ENCODE peak calls at places on chromosome 1, in four cellular contexts. Q is left lung, H is suprapubic skin, G is NCI-H2171. F is an unnamed sample.

GRCh38 chr1:51147394-51147793 is 45.4 kb downstream of the C1orf185 start:
- DNase-seq in Q (no peak), H (no peak), G (no peak), F (no peak)

GRCh38 chr1:89918794-89919155 is 76.1 kb upstream of the ZNF326 start:
- DNase-seq in Q (no peak), H (no peak), G (no peak), F (no peak)

GRCh38 chr1:12121212-12122000 is 45.4 kb upstream of the TNFRSF1B start:
- DNase-seq in Q (peak), H (no peak), G (no peak), F (no peak)

GRCh38 chr1:79604490-79605198 is 598.1 kb upstream of the ADGRL4 start:
- DNase-seq in Q (no peak), H (no peak), G (no peak), F (no peak)

GRCh38 chr1:39268112-39268581 is 63.7 kb downstream of the MACF1 start:
- DNase-seq in Q (no peak), H (no peak), G (peak), F (no peak)

GRCh38 chr1:8315573-8316475 is 2.1 kb upstream of the SLC45A1 start:
- DNase-seq in Q (no peak), H (no peak), G (no peak), F (no peak)

GRCh38 chr1:110650623-110651022 is 24.1 kb downstream of the KCNA3 start:
- DNase-seq in Q (no peak), H (no peak), G (no peak), F (no peak)

GRCh38 chr1:109980324-109981127 is 4.0 kb upstream of the AHCYL1 start:
- DNase-seq in Q (no peak), H (no peak), G (no peak), F (no peak)

GRCh38 chr1:222286039-222286438 is 261.9 kb downstream of the HHIPL2 start:
- DNase-seq in Q (no peak), H (no peak), G (no peak), F (no peak)

GRCh38 chr1:33257759-33258712 is 1.7 kb downstream of the ZNF362 start:
- DNase-seq in Q (no peak), H (no peak), G (no peak), F (no peak)

GRCh38 chr1:206560021-206560716 is 52.1 kb downstream of the EIF2D start:
- DNase-seq in Q (no peak), H (no peak), G (no peak), F (no peak)

GRCh38 chr1:93597697-93598096 is 83.9 kb downstream of the BCAR3 start:
- DNase-seq in Q (no peak), H (no peak), G (no peak), F (no peak)

GRCh38 chr1:172809751-172810150 is 150.8 kb downstream of the FASLG start:
- DNase-seq in Q (no peak), H (no peak), G (no peak), F (no peak)

GRCh38 chr1:217244946-217245345 is 385.9 kb downstream of the GPATCH2 start:
- DNase-seq in Q (no peak), H (no peak), G (no peak), F (no peak)

GRCh38 chr1:236480758-236481436 is 42.9 kb upstream of the LGALS8 start:
- DNase-seq in Q (no peak), H (no peak), G (no peak), F (no peak)

GRCh38 chr1:228802386-228803221 is 67.3 kb downstream of the RHOU start:
- DNase-seq in Q (no peak), H (no peak), G (no peak), F (no peak)

GRCh38 chr1:31934706-31935629 is 3.2 kb downstream of the PTP4A2 start:
- DNase-seq in Q (no peak), H (no peak), G (peak), F (no peak)